ENCODE peak calls at places on chromosomes 2 and 18, in seven cellular contexts. C is H9, X is H1, A is IMR-90, I is neuronal stem cell, E is mesenchymal stem cell, Y is trophoblast cell. M is an unnamed sample.

GRCh38 chr2:239380831-239381708 is 19.8 kb downstream of the HDAC4 start:
- DNase-seq in Y (peak; percentile 14), A (no peak), I (no peak), X (no peak), E (no peak), C (no peak), M (no peak)

GRCh38 chr18:24071029-24071428 is 56.5 kb downstream of the TTC39C start:
- DNase-seq in A (no peak), C (no peak), I (no peak), E (no peak), Y (no peak), X (no peak), M (no peak)

GRCh38 chr2:234292205-234292954 is 204.5 kb downstream of the ARL4C start:
- DNase-seq in E (no peak), X (no peak), I (no peak), A (no peak), C (no peak), Y (no peak), M (peak; percentile 22)

GRCh38 chr2:200479617-200480292 is 30.1 kb downstream of the KCTD18 start:
- DNase-seq in E (peak; percentile 76), A (peak; percentile 87), X (no peak), I (no peak), Y (peak; percentile 78), C (no peak), M (no peak)

GRCh38 chr18:63216911-63217311 is 102.7 kb downstream of the BCL2 start:
- DNase-seq in X (no peak), E (peak; percentile 16), A (no peak), C (no peak), Y (peak; percentile 11), I (no peak), M (no peak)

GRCh38 chr18:34120294-34120693 is 104.4 kb downstream of the NOL4 start:
- DNase-seq in Y (no peak), E (no peak), A (no peak), C (no peak), X (no peak), I (no peak), M (no peak)

GRCh38 chr2:10319892-10320574 is 17.3 kb downstream of the HPCAL1 start:
- DNase-seq in Y (no peak), X (no peak), A (no peak), I (no peak), C (no peak), E (no peak), M (no peak)

GRCh38 chr2:96116424-96116878 is at the start of gene ADRA2B:
- DNase-seq in E (peak; percentile 30), Y (peak; percentile 58), A (no peak), C (peak; percentile 90), X (peak; percentile 68), I (peak; percentile 71), M (peak; percentile 85)

GRCh38 chr2:209094221-209094620 is 329.6 kb upstream of the MAP2 start:
- DNase-seq in X (no peak), Y (no peak), E (no peak), C (no peak), I (no peak), A (no peak), M (peak; percentile 78)

GRCh38 chr18:76578571-76579300 is 83.7 kb upstream of the ZNF516 start:
- DNase-seq in Y (no peak), I (no peak), E (no peak), A (no peak), X (no peak), C (no peak), M (no peak)

GRCh38 chr18:76491801-76492668 is 3.0 kb downstream of the ZNF516 start:
- DNase-seq in I (peak; percentile 53), C (peak; percentile 62), X (no peak), A (peak; percentile 27), Y (peak; percentile 14), E (peak; percentile 67), M (peak; percentile 70)

GRCh38 chr2:71067567-71068217 is 756 bp upstream of the NAGK start:
- DNase-seq in Y (no peak), I (no peak), C (no peak), A (no peak), X (no peak), E (no peak), M (no peak)

GRCh38 chr18:23710946-23711345 is 21.7 kb downstream of the LAMA3 start:
- DNase-seq in E (no peak), I (no peak), C (no peak), A (no peak), X (no peak), Y (no peak), M (no peak)

GRCh38 chr2:130930740-130931659 is 94.3 kb downstream of the ARHGEF4 start:
- DNase-seq in C (no peak), Y (no peak), A (no peak), E (no peak), I (no peak), X (no peak), M (no peak)

GRCh38 chr2:100058014-100058310 is 84.4 kb downstream of the AFF3 start:
- DNase-seq in E (no peak), A (peak; percentile 49), I (no peak), Y (peak; percentile 69), X (no peak), C (no peak), M (no peak)

GRCh38 chr2:139790807-139791206 is 1010.6 kb upstream of the NXPH2 start:
- DNase-seq in Y (peak; percentile 30), X (no peak), C (no peak), I (no peak), E (peak; percentile 66), A (no peak), M (peak; percentile 61)

GRCh38 chr2:231708773-231709635 is 679 bp downstream of the PTMA start:
- DNase-seq in E (peak; percentile 69), A (peak; percentile 31), Y (peak; percentile 68), X (no peak), C (no peak), I (no peak), M (peak; percentile 51)

GRCh38 chr2:217314021-217314460 is 454.2 kb upstream of the TNP1 start:
- DNase-seq in Y (no peak), E (peak; percentile 52), I (no peak), X (no peak), A (no peak), C (no peak), M (no peak)

DNA sequence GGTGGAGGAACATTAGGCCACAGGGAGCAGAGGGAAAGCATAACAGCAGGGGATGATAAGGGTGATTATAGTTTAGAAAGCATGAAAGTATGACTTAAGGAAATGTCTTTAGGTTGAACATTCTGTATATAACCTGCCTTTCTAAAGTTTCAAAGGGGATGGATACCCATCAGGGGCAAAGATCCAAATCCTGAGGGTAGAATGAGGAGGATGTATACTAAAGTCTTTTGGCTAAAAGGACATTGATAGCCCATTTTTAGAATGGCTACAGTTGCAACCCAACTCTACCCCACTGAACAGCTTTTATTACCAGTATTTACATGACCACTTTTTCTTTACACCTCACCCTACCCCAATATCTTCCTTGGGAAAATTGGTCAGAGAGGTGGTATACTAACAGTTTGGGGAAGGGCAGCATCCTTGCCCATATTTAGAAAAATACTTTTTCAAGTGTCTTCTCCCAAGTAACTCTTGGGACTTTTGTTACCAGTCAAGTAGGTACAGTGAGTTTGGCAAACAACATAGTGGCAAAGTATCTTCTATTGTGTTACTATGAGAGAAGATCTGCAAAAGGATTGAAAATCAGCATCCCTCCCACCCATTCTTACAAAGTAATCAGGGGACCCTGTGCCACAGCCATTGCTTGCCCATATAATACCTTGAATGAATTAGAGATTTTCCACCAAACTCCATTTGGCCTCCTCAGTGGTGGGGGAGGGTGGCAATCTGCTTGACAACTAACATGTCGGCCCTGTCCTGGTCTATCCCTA is 8.3 kb downstream of the MAT2A start:
- DNase-seq in I (no peak), C (no peak), Y (no peak), X (no peak), E (no peak), A (no peak), M (no peak)
- H2BK5ac ChIP-seq in I (no peak overlapping the region), C (no peak overlapping the region), Y (no peak overlapping the region), X (no peak overlapping the region), E (no peak overlapping the region), A (no peak overlapping the region), M (no peak overlapping the region)

DNA sequence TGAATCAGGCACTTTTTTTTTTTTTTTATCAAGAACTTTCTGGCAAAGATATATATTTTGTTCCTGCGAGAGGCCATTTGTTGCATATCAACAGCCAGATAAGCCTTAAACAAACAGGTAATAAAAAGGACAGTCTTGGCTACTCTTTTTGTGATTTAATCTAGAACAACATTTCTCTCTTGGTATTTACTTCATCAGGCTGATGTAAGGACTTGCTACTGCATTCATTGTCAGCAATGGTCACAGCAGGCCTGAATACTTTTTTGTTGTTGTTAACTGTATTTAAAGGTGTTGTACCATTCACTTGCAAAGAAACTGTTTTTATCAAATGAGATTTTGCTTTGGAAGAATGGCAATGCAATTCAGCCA is 683.8 kb downstream of the IRS1 start:
- DNase-seq in I (no peak), X (no peak), Y (no peak), E (peak; percentile 10), C (no peak), A (no peak), M (peak; percentile 16)
- H2BK5ac ChIP-seq in I (no peak overlapping the region), X (no peak overlapping the region), Y (no peak overlapping the region), E (no peak overlapping the region), C (no peak overlapping the region), A (peak overlapping the region; percentile 99), M (no peak overlapping the region)

DNA sequence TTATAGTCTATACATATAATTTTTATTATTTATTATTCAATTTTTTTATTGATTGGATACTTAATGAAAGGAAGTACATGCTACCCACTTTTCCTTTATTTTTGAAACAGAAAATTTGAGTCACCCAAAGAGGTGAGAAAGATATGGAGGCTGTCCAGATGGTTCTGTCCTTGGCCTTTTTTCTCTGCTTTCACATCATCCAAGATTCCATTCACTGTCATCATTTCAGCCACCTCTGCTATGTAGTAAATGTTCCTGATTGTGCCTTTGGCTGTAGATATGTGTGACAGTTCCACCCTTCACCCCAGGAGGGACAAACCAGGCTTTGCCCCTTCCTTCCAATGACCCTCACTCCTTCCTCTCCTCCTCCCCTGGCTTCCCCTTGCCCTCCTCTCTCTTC is 675.7 kb upstream of the ID2 start:
- DNase-seq in A (no peak), C (no peak), I (no peak), Y (peak; percentile 63), X (no peak), E (no peak), M (peak; percentile 14)
- H2BK5ac ChIP-seq in A (no peak overlapping the region), C (no peak overlapping the region), I (no peak overlapping the region), Y (peak overlapping the region; percentile 18), X (no peak overlapping the region), E (no peak overlapping the region), M (no peak overlapping the region)

DNA sequence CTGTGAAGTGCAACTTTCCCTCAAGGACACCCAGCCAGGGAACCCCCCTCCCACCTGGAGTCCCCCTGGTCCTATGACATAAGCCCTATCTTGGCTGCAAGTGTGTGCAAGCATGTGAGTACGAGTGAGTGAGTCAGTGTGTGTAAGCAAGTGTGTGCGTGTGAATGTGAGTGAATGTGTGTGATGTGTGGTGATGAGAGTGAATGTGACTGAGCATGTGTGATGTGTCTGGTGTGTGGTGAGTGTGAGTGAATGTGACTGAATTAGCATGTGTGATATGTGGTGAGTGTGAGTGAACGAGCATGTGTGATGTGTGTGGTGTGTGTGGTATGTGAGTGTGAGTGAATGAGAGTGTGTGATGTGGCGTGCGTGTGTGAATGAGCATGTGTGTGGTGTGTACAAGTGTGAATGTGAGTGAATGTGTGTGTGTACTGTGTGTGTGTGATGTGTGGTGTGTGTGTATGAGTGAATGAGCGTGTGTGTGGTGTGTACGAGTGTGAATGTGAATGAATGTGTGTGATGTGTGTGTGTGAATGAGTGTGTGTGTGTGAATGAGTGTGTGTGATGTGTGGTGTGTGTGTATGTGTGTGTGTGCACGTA is 68.8 kb upstream of the SMAD7 start:
- DNase-seq in E (peak; percentile 29), X (no peak), Y (no peak), A (peak; percentile 42), C (no peak), I (no peak), M (no peak)
- H2BK5ac ChIP-seq in E (no peak overlapping the region), X (peak overlapping the region; percentile 60), Y (no peak overlapping the region), A (peak overlapping the region; percentile 75), C (no peak overlapping the region), I (peak overlapping the region; percentile 72), M (no peak overlapping the region)

M was measured in mesendoderm.